ENCODE peak calls at places on chromosomes 7 and 10, in six cellular contexts. T is cardiac muscle cell, B is hepatocyte, M is heart right ventricle, L is testis, C is SJSA1. G is an unnamed sample.

GRCh38 chr7:116673504-116673865 is 1.5 kb downstream of the MET start:
- DNase-seq in T (no peak), L (no peak), B (no peak), C (no peak), M (no peak), G (no peak)

GRCh38 chr10:113059001-113059780 is 109.1 kb downstream of the TCF7L2 start:
- DNase-seq in C (peak), B (peak), T (peak), M (no peak), L (peak), G (no peak)

GRCh38 chr10:123141791-123142700 is 5.9 kb upstream of the HMX2 start:
- DNase-seq in T (no peak), C (no peak), B (no peak), M (no peak), L (no peak), G (no peak)

GRCh38 chr7:158650821-158651225 is 53.8 kb downstream of the NCAPG2 start:
- DNase-seq in B (no peak), M (no peak), T (peak), C (peak), L (no peak), G (no peak)

GRCh38 chr10:123136806-123137642 is 1.3 kb downstream of the HMX3 start:
- DNase-seq in T (no peak), L (no peak), B (no peak), C (peak), M (no peak), G (no peak)

GRCh38 chr10:86393401-86393800 is 26.8 kb upstream of the GRID1 start:
- DNase-seq in B (no peak), T (no peak), C (no peak), M (no peak), L (no peak), G (no peak)

GRCh38 chr7:29285451-29285807 is 90.9 kb downstream of the CHN2 start:
- DNase-seq in L (no peak), T (peak), B (no peak), M (no peak), C (peak), G (no peak)

GRCh38 chr7:52648903-52649302 is 386.5 kb upstream of the POM121L12 start:
- DNase-seq in L (no peak), B (no peak), T (no peak), C (no peak), M (no peak), G (no peak)

GRCh38 chr7:132024290-132024689 is 467.9 kb upstream of the PODXL start:
- DNase-seq in T (no peak), C (no peak), B (no peak), M (no peak), L (no peak), G (no peak)

GRCh38 chr7:14836571-14837189 is 65.9 kb downstream of the DGKB start:
- DNase-seq in T (peak), L (no peak), M (peak), C (no peak), B (peak), G (peak)

GRCh38 chr7:152145853-152146466 is 120.5 kb downstream of the GALNT11 start:
- DNase-seq in M (no peak), C (no peak), L (peak), T (peak), B (peak), G (no peak)

GRCh38 chr10:124419635-124420034 is 912 bp upstream of the OAT start:
- DNase-seq in T (no peak), C (no peak), B (no peak), L (no peak), M (no peak), G (no peak)

GRCh38 chr10:80599424-80599847 is 61.7 kb downstream of the SH2D4B start:
- DNase-seq in M (peak), T (peak), B (peak), C (no peak), L (peak), G (no peak)

GRCh38 chr10:101451589-101452190 is 97.7 kb downstream of the BTRC start:
- DNase-seq in T (no peak), M (no peak), B (no peak), C (no peak), L (no peak), G (no peak)

GRCh38 chr7:2980406-2981102 is 63.1 kb downstream of the CARD11 start:
- DNase-seq in M (no peak), T (no peak), B (no peak), C (no peak), L (peak), G (no peak)

GRCh38 chr10:9719246-9719645 is 1298.4 kb upstream of the CELF2 start:
- DNase-seq in C (no peak), B (no peak), M (no peak), T (no peak), L (no peak), G (no peak)

GRCh38 chr10:34494012-34494411 is 321.1 kb downstream of the PARD3 start:
- DNase-seq in M (no peak), L (no peak), T (peak), B (no peak), C (no peak), G (no peak)

GRCh38 chr7:104848386-104848990 is 165.5 kb upstream of the KMT2E start:
- DNase-seq in L (peak), C (peak), T (peak), B (peak), M (no peak), G (no peak)

GRCh38 chr7:34787586-34787985 is 129.6 kb downstream of the NPSR1 start:
- DNase-seq in T (no peak), L (no peak), B (no peak), C (no peak), M (no peak), G (no peak)

GRCh38 chr10:83692196-83692595 is 447.1 kb upstream of the GHITM start:
- DNase-seq in M (no peak), T (no peak), B (no peak), L (no peak), C (no peak), G (no peak)

GRCh38 chr10:47361293-47361692 is 13.1 kb downstream of the RBP3 start:
- DNase-seq in L (peak), C (peak), T (peak), B (peak), M (peak), G (peak)

GRCh38 chr7:155002411-155003214 is at the start of gene PAXIP1:
- DNase-seq in B (peak), M (peak), C (peak), T (no peak), L (peak), G (peak)

GRCh38 chr10:119459681-119460340 is 82.7 kb downstream of the RGS10 start:
- DNase-seq in T (no peak), C (no peak), M (no peak), B (no peak), L (no peak), G (no peak)

GRCh38 chr7:83410989-83411591 is 237.8 kb downstream of the SEMA3E start:
- DNase-seq in B (peak), C (no peak), M (no peak), T (peak), L (peak), G (no peak)

GRCh38 chr7:76300210-76300731 is 2.2 kb upstream of the HSPB1 start:
- DNase-seq in C (no peak), T (peak), L (no peak), B (peak), M (no peak), G (no peak)

GRCh38 chr10:71222541-71223364 is 10.4 kb downstream of the UNC5B start:
- DNase-seq in M (no peak), T (no peak), L (no peak), C (no peak), B (no peak), G (no peak)
- H3K27ac ChIP-seq in M (no peak), T (peak), L (no peak), C (no peak), B (no peak), G (no peak)

GRCh38 chr10:89216056-89216455 is 8.9 kb upstream of the CH25H start:
- DNase-seq in M (no peak), C (no peak), L (no peak), B (no peak), T (no peak), G (no peak)

GRCh38 chr10:89217057-89217990 is 10.2 kb upstream of the CH25H start:
- DNase-seq in B (peak), M (no peak), L (peak), T (peak), C (no peak), G (peak)

GRCh38 chr10:89219512-89220218 is 12.5 kb upstream of the CH25H start:
- DNase-seq in T (no peak), L (no peak), M (no peak), B (no peak), C (no peak), G (no peak)

GRCh38 chr10:89224697-89225443 is 17.8 kb upstream of the CH25H start:
- DNase-seq in M (peak), L (no peak), T (peak), C (no peak), B (peak), G (no peak)

DNA sequence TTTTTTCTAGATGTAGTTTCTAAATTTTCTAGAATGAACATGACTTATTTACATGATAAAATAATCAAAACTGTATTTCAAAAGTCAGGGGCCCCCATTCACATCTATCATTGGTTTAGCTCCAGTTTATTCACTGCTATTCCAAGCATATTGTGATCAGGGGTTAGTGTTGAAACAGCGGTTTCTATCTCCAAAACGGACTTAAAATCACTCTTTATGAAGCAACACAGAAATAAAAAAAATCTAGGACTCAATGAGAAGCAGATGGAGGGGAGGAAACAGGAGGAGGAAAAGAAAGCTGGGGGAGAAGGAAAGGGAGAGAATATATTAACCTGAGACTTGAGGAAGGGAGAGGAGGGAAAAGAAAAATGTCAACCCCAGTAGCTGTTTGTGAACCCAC is 14.8 kb upstream of the CH25H start:
- DNase-seq in T (no peak), C (no peak), M (no peak), L (no peak), B (no peak), G (no peak)
- H3K27ac ChIP-seq in T (no peak), C (no peak), M (no peak), L (no peak), B (no peak), G (no peak)

GRCh38 chr7:24967696-24968095 is 12.3 kb downstream of the OSBPL3 start:
- DNase-seq in C (no peak), M (no peak), B (no peak), T (no peak), L (no peak), G (no peak)

GRCh38 chr7:24964177-24964576 is 15.8 kb downstream of the OSBPL3 start:
- DNase-seq in M (no peak), B (no peak), L (no peak), T (no peak), C (no peak), G (no peak)

GRCh38 chr7:24968165-24968564 is 11.8 kb downstream of the OSBPL3 start:
- DNase-seq in C (no peak), B (no peak), L (no peak), M (no peak), T (no peak), G (no peak)

GRCh38 chr7:24965831-24966708 is 13.9 kb downstream of the OSBPL3 start:
- DNase-seq in B (peak), M (no peak), T (no peak), C (no peak), L (no peak), G (no peak)

GRCh38 chr7:24966802-24967201 is 13.2 kb downstream of the OSBPL3 start:
- DNase-seq in C (no peak), B (no peak), T (peak), L (no peak), M (no peak), G (no peak)
- H3K27ac ChIP-seq in C (no peak), B (peak), T (no peak), L (no peak), M (no peak), G (no peak)

GRCh38 chr7:24054231-24054630 is 229.8 kb upstream of the NPY start:
- DNase-seq in B (no peak), M (no peak), C (no peak), T (no peak), L (no peak), G (no peak)

GRCh38 chr7:24049296-24049695 is 234.7 kb upstream of the NPY start:
- DNase-seq in L (no peak), M (no peak), T (no peak), C (no peak), B (no peak), G (no peak)

GRCh38 chr7:24050991-24051529 is 232.9 kb upstream of the NPY start:
- DNase-seq in L (no peak), M (no peak), T (no peak), C (no peak), B (no peak), G (no peak)

GRCh38 chr7:24051651-24052050 is 232.3 kb upstream of the NPY start:
- DNase-seq in B (no peak), T (no peak), C (no peak), L (no peak), M (no peak), G (no peak)

GRCh38 chr7:24052572-24053223 is 231.3 kb upstream of the NPY start:
- DNase-seq in B (no peak), M (no peak), L (no peak), T (peak), C (no peak), G (no peak)
- H3K27ac ChIP-seq in B (no peak), M (no peak), L (no peak), T (no peak), C (no peak), G (no peak)

DNA sequence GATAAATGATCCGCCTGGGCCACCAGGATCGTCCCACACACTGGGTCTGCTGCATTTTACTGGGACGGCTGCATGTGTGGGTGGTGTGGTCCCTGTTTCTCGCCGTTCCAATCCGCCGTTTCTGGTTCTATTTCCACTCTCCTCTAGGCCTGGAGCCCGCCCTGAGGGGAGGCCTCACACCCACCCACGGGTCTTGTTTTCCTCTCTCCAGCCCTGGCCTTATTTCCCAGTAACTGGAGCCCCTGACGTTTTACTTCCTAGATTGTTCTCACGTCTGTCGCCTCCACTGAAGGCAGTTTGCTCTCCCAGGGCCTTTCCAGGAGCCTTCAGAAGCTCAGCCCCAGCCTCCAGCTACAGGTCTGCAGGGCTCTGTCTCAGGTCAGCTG is 30.7 kb downstream of the CFAP46 start:
- DNase-seq in M (no peak), T (no peak), B (no peak), L (no peak), C (no peak), G (no peak)
- H3K27ac ChIP-seq in M (no peak), T (no peak), B (no peak), L (peak), C (no peak), G (no peak)

DNA sequence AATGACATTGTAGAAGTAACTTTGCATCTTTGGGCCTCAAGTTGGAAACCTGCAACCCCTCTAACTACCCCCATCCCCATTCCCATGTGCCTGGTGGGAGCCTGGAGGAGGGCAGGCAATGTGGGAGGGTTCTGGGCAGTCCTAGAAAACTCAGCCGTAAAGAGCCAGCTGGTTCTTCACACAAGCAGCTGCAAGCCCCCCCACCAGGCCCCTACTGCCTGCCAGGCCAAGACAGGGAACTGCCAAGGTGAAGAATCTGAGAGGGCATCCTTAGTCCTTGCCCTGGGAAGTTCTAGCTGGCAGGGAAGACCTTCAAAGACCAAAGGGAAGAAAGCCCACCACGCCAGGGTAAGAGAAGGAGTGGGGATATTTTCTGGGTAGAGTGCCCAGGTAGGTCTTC is 12.2 kb upstream of the INMT start:
- DNase-seq in L (no peak), M (no peak), T (no peak), B (no peak), C (no peak), G (no peak)
- H3K27ac ChIP-seq in L (no peak), M (no peak), T (no peak), B (no peak), C (no peak), G (no peak)

GRCh38 chr7:112206238-112207105 is at the start of the genes DOCK4 and ZNF277:
- DNase-seq in L (peak), B (peak), C (peak), T (peak), M (peak), G (peak)
- H3K27ac ChIP-seq in L (peak), B (peak), C (peak), T (peak), M (peak), G (peak)

GRCh38 chr7:39721919-39722597 is 98.7 kb downstream of the RALA start:
- DNase-seq in T (no peak), L (no peak), M (no peak), C (no peak), B (no peak), G (no peak)

GRCh38 chr7:39720586-39720985 is 97.2 kb downstream of the RALA start:
- DNase-seq in B (peak), L (no peak), M (no peak), C (peak), T (no peak), G (no peak)

GRCh38 chr7:39721345-39721744 is 98.0 kb downstream of the RALA start:
- DNase-seq in L (no peak), C (no peak), B (no peak), T (no peak), M (no peak), G (no peak)
- H3K27ac ChIP-seq in L (no peak), C (peak), B (peak), T (no peak), M (no peak), G (no peak)

G was measured in psoas muscle.